ENCODE peak calls at places on chromosome 17, in eight cellular contexts. A, W, X, O, Y, V, R and D are unnamed samples.

GRCh38 chr17:59510611-59511010 is 54.8 kb upstream of the DHX40 start:
- DNase-seq in A (no peak), W (no peak), X (no peak), O (no peak), Y (no peak), V (no peak), R (no peak), D (no peak)

GRCh38 chr17:836154-836553 is 54.0 kb downstream of the MRM3 start:
- DNase-seq in A (no peak), W (no peak), X (no peak), O (peak), Y (no peak), V (no peak), R (no peak), D (no peak)

GRCh38 chr17:72603346-72604242 is 482.8 kb downstream of the SOX9 start:
- DNase-seq in A (no peak), W (no peak), X (no peak), O (peak), Y (no peak), V (no peak), R (no peak), D (no peak)

GRCh38 chr17:55273579-55274370 is 9.0 kb downstream of the HLF start:
- DNase-seq in A (no peak), W (no peak), X (no peak), O (peak), Y (peak), V (no peak), R (no peak), D (peak)

GRCh38 chr17:43324205-43324893 is 74.4 kb upstream of the ARL4D start:
- DNase-seq in A (no peak), W (peak), X (peak), O (no peak), Y (no peak), V (no peak), R (no peak), D (no peak)

GRCh38 chr17:44219636-44220210 is at the start of gene UBTF:
- DNase-seq in A (peak), W (peak), X (peak), O (peak), Y (peak), V (no peak), R (peak), D (peak)

GRCh38 chr17:44376124-44376523 is 12.5 kb upstream of the FAM171A2 start:
- DNase-seq in A (peak), W (peak), X (peak), O (no peak), Y (peak), V (no peak), R (no peak), D (no peak)

GRCh38 chr17:67272312-67273050 is 27.5 kb upstream of the HELZ start:
- DNase-seq in A (no peak), W (peak), X (no peak), O (peak), Y (no peak), V (no peak), R (no peak), D (no peak)

GRCh38 chr17:32253117-32253611 is 12.5 kb upstream of the RHBDL3 start:
- DNase-seq in A (peak), W (peak), X (peak), O (peak), Y (peak), V (peak), R (peak), D (peak)

GRCh38 chr17:44108440-44109311 is 14.8 kb downstream of the HDAC5 start:
- DNase-seq in A (no peak), W (no peak), X (peak), O (peak), Y (peak), V (peak), R (no peak), D (peak)

GRCh38 chr17:44293509-44294226 is 14.7 kb upstream of the RUNDC3A start:
- DNase-seq in A (peak), W (no peak), X (no peak), O (no peak), Y (no peak), V (no peak), R (no peak), D (no peak)

GRCh38 chr17:21129023-21129681 is 2.4 kb downstream of the DHRS7B start:
- DNase-seq in A (no peak), W (no peak), X (no peak), O (peak), Y (no peak), V (no peak), R (no peak), D (no peak)

GRCh38 chr17:39979021-39979660 is 1.5 kb upstream of the PSMD3 start:
- DNase-seq in A (no peak), W (no peak), X (no peak), O (peak), Y (no peak), V (peak), R (no peak), D (no peak)

GRCh38 chr17:49576906-49577650 is 1.4 kb downstream of the NXPH3 start:
- DNase-seq in A (no peak), W (no peak), X (no peak), O (no peak), Y (no peak), V (no peak), R (no peak), D (no peak)

GRCh38 chr17:77450742-77451270 is 310.0 kb downstream of the SEC14L1 start:
- DNase-seq in A (no peak), W (no peak), X (no peak), O (no peak), Y (no peak), V (no peak), R (no peak), D (no peak)

GRCh38 chr17:77722366-77722765 is 236.1 kb upstream of the TNRC6C start:
- DNase-seq in A (no peak), W (no peak), X (no peak), O (no peak), Y (no peak), V (no peak), R (no peak), D (no peak)

GRCh38 chr17:8080799-8081219 is 6.7 kb downstream of the ALOX12B start:
- DNase-seq in A (no peak), W (no peak), X (no peak), O (no peak), Y (no peak), V (no peak), R (no peak), D (no peak)

GRCh38 chr17:42287305-42288077 is 807 bp upstream of the STAT5A start:
- DNase-seq in A (peak), W (no peak), X (no peak), O (peak), Y (peak), V (no peak), R (peak), D (peak)

GRCh38 chr17:56317351-56318208 is 164.3 kb downstream of the ANKFN1 start:
- DNase-seq in A (no peak), W (no peak), X (no peak), O (no peak), Y (no peak), V (no peak), R (no peak), D (no peak)

GRCh38 chr17:44610331-44610730 is 45.9 kb upstream of the MEIOC start:
- DNase-seq in A (no peak), W (no peak), X (no peak), O (no peak), Y (no peak), V (no peak), R (no peak), D (no peak)

GRCh38 chr17:81561494-81561885 is 9.3 kb upstream of the FAAP100 start:
- DNase-seq in A (no peak), W (no peak), X (no peak), O (peak), Y (no peak), V (no peak), R (no peak), D (no peak)

GRCh38 chr17:4475001-4475400 is 23.7 kb upstream of the SPNS2 start:
- DNase-seq in A (no peak), W (no peak), X (no peak), O (no peak), Y (no peak), V (no peak), R (no peak), D (no peak)

GRCh38 chr17:57419940-57420522 is 163.7 kb downstream of the MSI2 start:
- DNase-seq in A (no peak), W (no peak), X (no peak), O (no peak), Y (no peak), V (no peak), R (no peak), D (no peak)